ENCODE peak calls at places on chromosome 6, in five cellular contexts. U is cardiac fibroblast, Y is SK-N-SH, S is neural crest cell, M is foreskin fibroblast. Z is an unnamed sample.

GRCh38 chr6:56096454-56096853 is 150.9 kb downstream of the COL21A1 start:
- DNase-seq in S (no peak), U (no peak), M (peak), Y (no peak), Z (no peak)

GRCh38 chr6:151514000-151514730 is 20.3 kb downstream of the CCDC170 start:
- DNase-seq in M (no peak), S (no peak), U (no peak), Y (no peak), Z (no peak)

GRCh38 chr6:128432394-128432793 is 88.0 kb downstream of the PTPRK start:
- DNase-seq in S (no peak), U (peak), M (peak), Y (no peak), Z (peak)

GRCh38 chr6:34938268-34938667 is 49.2 kb downstream of the ANKS1A start:
- DNase-seq in Y (no peak), U (no peak), M (no peak), S (no peak), Z (no peak)

GRCh38 chr6:15023448-15023847 is 222.4 kb upstream of the JARID2 start:
- DNase-seq in Y (no peak), M (no peak), S (no peak), U (no peak), Z (no peak)

GRCh38 chr6:162974685-162975084 is 246.9 kb downstream of the PACRG start:
- DNase-seq in Y (no peak), M (no peak), S (no peak), U (peak), Z (no peak)

GRCh38 chr6:6409397-6410030 is 89.1 kb upstream of the F13A1 start:
- DNase-seq in Y (no peak), S (no peak), U (no peak), M (no peak), Z (peak)

GRCh38 chr6:113732384-113732966 is 124.7 kb upstream of the MARCKS start:
- DNase-seq in Y (peak), M (peak), S (peak), U (peak), Z (peak)

GRCh38 chr6:4114123-4114522 is 21.3 kb downstream of the ECI2 start:
- DNase-seq in U (peak), S (no peak), M (peak), Y (no peak), Z (no peak)

GRCh38 chr6:161540532-161540931 is 266.7 kb upstream of the AGPAT4 start:
- DNase-seq in U (no peak), M (no peak), Y (no peak), S (no peak), Z (no peak)

GRCh38 chr6:13479971-13480434 is 7.4 kb downstream of the GFOD1 start:
- DNase-seq in Y (no peak), M (no peak), S (no peak), U (no peak), Z (no peak)

GRCh38 chr6:128327890-128328289 is 192.5 kb downstream of the PTPRK start:
- DNase-seq in M (peak), Y (peak), S (no peak), U (peak), Z (peak)

GRCh38 chr6:17584241-17584803 is 15.8 kb upstream of the FAM8A1 start:
- DNase-seq in M (peak), U (peak), Y (peak), S (peak), Z (peak)

GRCh38 chr6:41193884-41194283 is 7.1 kb downstream of the TREML2 start:
- DNase-seq in M (no peak), U (no peak), S (no peak), Y (no peak), Z (no peak)

GRCh38 chr6:125377621-125378020 is 75.9 kb upstream of the HDDC2 start:
- DNase-seq in S (no peak), M (peak), U (peak), Y (peak), Z (peak)

GRCh38 chr6:122405417-122405816 is 6.0 kb downstream of the HSF2 start:
- DNase-seq in U (peak), S (no peak), Y (peak), M (peak), Z (peak)
- TF ChIP-seq CTCF in U (peak), S (peak), Y (peak), M (no peak), Z (peak)

GRCh38 chr6:31497595-31498476 is at the start of gene MICB:
- DNase-seq in Y (peak), S (no peak), U (peak), M (peak), Z (peak)
- TF ChIP-seq CTCF in Y (no peak), S (no peak), U (no peak), M (no peak), Z (no peak)

GRCh38 chr6:135066397-135066796 is 11.8 kb upstream of the HBS1L start:
- DNase-seq in Y (no peak), U (peak), M (no peak), S (no peak), Z (no peak)

GRCh38 chr6:135064586-135064985 is 10.0 kb upstream of the HBS1L start:
- DNase-seq in U (no peak), Y (no peak), M (no peak), S (no peak), Z (no peak)

GRCh38 chr6:135060076-135060475 is 5.5 kb upstream of the HBS1L start:
- DNase-seq in S (no peak), M (no peak), U (no peak), Y (no peak), Z (no peak)

GRCh38 chr6:135063926-135064325 is 9.3 kb upstream of the HBS1L start:
- DNase-seq in U (no peak), Y (no peak), M (no peak), S (no peak), Z (no peak)

DNA sequence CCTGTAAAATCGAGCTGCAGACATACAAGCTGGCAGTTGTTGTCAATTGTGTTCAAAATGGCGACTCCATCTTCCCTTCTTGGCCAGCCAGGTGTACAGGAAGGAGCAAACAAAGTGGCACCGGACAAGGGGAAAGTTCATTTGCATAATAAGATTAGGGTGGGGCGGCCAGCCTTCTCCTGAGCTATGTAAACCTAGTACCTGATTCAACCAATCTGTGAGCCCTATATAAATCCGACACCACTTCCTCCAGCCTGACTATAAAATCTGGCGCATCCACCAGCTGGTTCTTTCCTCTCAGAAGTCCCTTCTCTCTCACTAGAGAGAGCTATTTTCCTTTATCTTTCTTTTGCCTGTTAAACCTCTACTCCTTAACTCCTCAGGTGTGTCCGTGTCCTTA is 8.1 kb upstream of the HBS1L start:
- DNase-seq in M (peak), Y (no peak), U (no peak), S (no peak), Z (no peak)
- TF ChIP-seq CTCF in M (no peak), Y (no peak), U (no peak), S (no peak), Z (no peak)

GRCh38 chr6:42877695-42878094 is 1.7 kb upstream of the RPL7L1 start:
- DNase-seq in Y (no peak), S (no peak), M (no peak), U (no peak), Z (no peak)
- TF ChIP-seq CTCF in Y (no peak), S (no peak), M (no peak), U (no peak), Z (no peak)

Z was measured in AG10803.